ENCODE peak calls at places on chromosomes 1 and 21, in six cellular contexts. One of them, this sample, is unnamed.

GRCh38 chr1:160291248-160292220 is 6.6 kb upstream of the PEX19 start:
- DNase-seq in A549: peak; percentile 76
- DNase-seq in K562: peak; percentile 72
- DNase-seq in H1: no peak
- DNase-seq in GM12878: peak; percentile 45
- DNase-seq in SK-N-SH: peak; percentile 62
- DNase-seq in this sample: peak; percentile 65

GRCh38 chr1:119140177-119141019 is at the start of gene WARS2:
- DNase-seq in A549: peak; percentile 96
- DNase-seq in K562: peak; percentile 99
- DNase-seq in H1: peak; percentile 95
- DNase-seq in GM12878: peak; percentile 93
- DNase-seq in SK-N-SH: peak; percentile 86
- DNase-seq in this sample: peak; percentile 95

GRCh38 chr1:193417420-193417819 is 231.0 kb upstream of the B3GALT2 start:
- DNase-seq in A549: peak; percentile 11
- DNase-seq in K562: no peak
- DNase-seq in H1: no peak
- DNase-seq in GM12878: no peak
- DNase-seq in SK-N-SH: no peak
- DNase-seq in this sample: no peak

GRCh38 chr1:225813250-225813964 is 3.5 kb downstream of the EPHX1 start:
- DNase-seq in A549: peak; percentile 96
- DNase-seq in K562: peak; percentile 82
- DNase-seq in H1: no peak
- DNase-seq in GM12878: no peak
- DNase-seq in SK-N-SH: no peak
- DNase-seq in this sample: peak; percentile 100

GRCh38 chr1:225689882-225690459 is 37.0 kb upstream of the ENAH start:
- DNase-seq in A549: no peak
- DNase-seq in K562: no peak
- DNase-seq in H1: no peak
- DNase-seq in GM12878: no peak
- DNase-seq in SK-N-SH: no peak
- DNase-seq in this sample: no peak

GRCh38 chr1:116131866-116132605 is 20.8 kb downstream of the MAB21L3 start:
- DNase-seq in A549: no peak
- DNase-seq in K562: peak; percentile 62
- DNase-seq in H1: no peak
- DNase-seq in GM12878: no peak
- DNase-seq in SK-N-SH: no peak
- DNase-seq in this sample: no peak

GRCh38 chr1:228271701-228272251 is 63.9 kb downstream of the OBSCN start:
- DNase-seq in A549: no peak
- DNase-seq in K562: no peak
- DNase-seq in H1: no peak
- DNase-seq in GM12878: no peak
- DNase-seq in SK-N-SH: no peak
- DNase-seq in this sample: no peak

GRCh38 chr1:109762821-109763645 is 690 bp downstream of the EPS8L3 start:
- DNase-seq in A549: no peak
- DNase-seq in K562: peak; percentile 34
- DNase-seq in H1: no peak
- DNase-seq in GM12878: no peak
- DNase-seq in SK-N-SH: peak; percentile 25
- DNase-seq in this sample: no peak

GRCh38 chr1:241902376-241903067 is 54.5 kb downstream of the EXO1 start:
- DNase-seq in A549: no peak
- DNase-seq in K562: no peak
- DNase-seq in H1: no peak
- DNase-seq in GM12878: no peak
- DNase-seq in SK-N-SH: no peak
- DNase-seq in this sample: no peak

GRCh38 chr1:93288558-93288957 is 57.1 kb upstream of the DR1 start:
- DNase-seq in A549: no peak
- DNase-seq in K562: peak; percentile 8
- DNase-seq in H1: no peak
- DNase-seq in GM12878: no peak
- DNase-seq in SK-N-SH: no peak
- DNase-seq in this sample: peak; percentile 32

GRCh38 chr1:37723390-37724078 is 31.2 kb downstream of the CDCA8 start:
- DNase-seq in A549: no peak
- DNase-seq in K562: peak; percentile 37
- DNase-seq in H1: no peak
- DNase-seq in GM12878: no peak
- DNase-seq in SK-N-SH: no peak
- DNase-seq in this sample: peak; percentile 76

GRCh38 chr1:161166669-161167548 is 683 bp downstream of the PPOX start:
- DNase-seq in A549: no peak
- DNase-seq in K562: peak; percentile 74
- DNase-seq in H1: no peak
- DNase-seq in GM12878: no peak
- DNase-seq in SK-N-SH: peak; percentile 61
- DNase-seq in this sample: no peak

GRCh38 chr21:42639646-42640152 is 13.7 kb upstream of the PDE9A start:
- DNase-seq in A549: no peak
- DNase-seq in K562: no peak
- DNase-seq in H1: no peak
- DNase-seq in GM12878: no peak
- DNase-seq in SK-N-SH: no peak
- DNase-seq in this sample: no peak

GRCh38 chr1:197557302-197557701 is 218.0 kb downstream of the DENND1B start:
- DNase-seq in A549: peak; percentile 37
- DNase-seq in K562: no peak
- DNase-seq in H1: no peak
- DNase-seq in GM12878: no peak
- DNase-seq in SK-N-SH: no peak
- DNase-seq in this sample: peak; percentile 44

GRCh38 chr1:222970711-222971110 is 155.9 kb downstream of the DISP1 start:
- DNase-seq in A549: no peak
- DNase-seq in K562: no peak
- DNase-seq in H1: no peak
- DNase-seq in GM12878: no peak
- DNase-seq in SK-N-SH: no peak
- DNase-seq in this sample: no peak

GRCh38 chr1:222973561-222973960 is 158.7 kb downstream of the DISP1 start:
- DNase-seq in A549: no peak
- DNase-seq in K562: no peak
- DNase-seq in H1: no peak
- DNase-seq in GM12878: no peak
- DNase-seq in SK-N-SH: no peak
- DNase-seq in this sample: no peak

GRCh38 chr1:222975472-222976122 is 160.8 kb downstream of the DISP1 start:
- DNase-seq in A549: no peak
- DNase-seq in K562: no peak
- DNase-seq in H1: no peak
- DNase-seq in GM12878: no peak
- DNase-seq in SK-N-SH: no peak
- DNase-seq in this sample: no peak

GRCh38 chr1:222976453-222976852 is 161.6 kb downstream of the DISP1 start:
- DNase-seq in A549: no peak
- DNase-seq in K562: no peak
- DNase-seq in H1: no peak
- DNase-seq in GM12878: no peak
- DNase-seq in SK-N-SH: no peak
- DNase-seq in this sample: no peak

DNA sequence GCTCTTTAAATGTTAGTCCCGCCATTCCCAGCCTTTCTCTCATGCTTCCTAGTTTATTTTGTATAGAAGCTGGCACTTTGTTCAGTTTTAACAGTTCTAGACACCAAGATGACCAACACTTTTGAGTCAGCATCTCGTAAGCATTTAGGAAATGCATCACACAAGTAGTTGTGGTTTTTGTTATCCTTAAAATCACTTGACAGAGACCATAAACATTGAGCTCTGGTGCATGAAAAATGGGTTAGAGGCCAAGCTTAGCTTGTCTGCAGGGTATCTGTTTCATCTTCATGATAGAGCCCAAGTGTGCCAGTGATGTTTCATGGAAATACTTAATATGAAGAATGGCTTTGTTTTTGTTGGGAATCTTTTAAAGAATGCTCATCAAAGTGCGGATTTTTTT is 159.7 kb downstream of the DISP1 start:
- DNase-seq in A549: no peak
- DNase-seq in K562: no peak
- DNase-seq in H1: no peak
- DNase-seq in GM12878: no peak
- DNase-seq in SK-N-SH: no peak
- DNase-seq in this sample: no peak
- TF ChIP-seq EP300 in A549: no peak
- TF ChIP-seq EP300 in K562: no peak
- TF ChIP-seq EP300 in H1: no peak
- TF ChIP-seq EP300 in GM12878: no peak
- TF ChIP-seq EP300 in SK-N-SH: peak; percentile 80
- TF ChIP-seq EP300 in this sample: no peak

GRCh38 chr1:211372463-211372862 is 45.8 kb downstream of the TRAF5 start:
- DNase-seq in A549: no peak
- DNase-seq in K562: peak; percentile 83
- DNase-seq in H1: no peak
- DNase-seq in GM12878: no peak
- DNase-seq in SK-N-SH: no peak
- DNase-seq in this sample: no peak
- TF ChIP-seq USF2 in A549: no peak
- TF ChIP-seq USF2 in K562: no peak
- TF ChIP-seq USF2 in H1: no peak
- TF ChIP-seq USF2 in GM12878: no peak
- TF ChIP-seq USF2 in SK-N-SH: no peak
- TF ChIP-seq USF2 in this sample: no peak

DNA sequence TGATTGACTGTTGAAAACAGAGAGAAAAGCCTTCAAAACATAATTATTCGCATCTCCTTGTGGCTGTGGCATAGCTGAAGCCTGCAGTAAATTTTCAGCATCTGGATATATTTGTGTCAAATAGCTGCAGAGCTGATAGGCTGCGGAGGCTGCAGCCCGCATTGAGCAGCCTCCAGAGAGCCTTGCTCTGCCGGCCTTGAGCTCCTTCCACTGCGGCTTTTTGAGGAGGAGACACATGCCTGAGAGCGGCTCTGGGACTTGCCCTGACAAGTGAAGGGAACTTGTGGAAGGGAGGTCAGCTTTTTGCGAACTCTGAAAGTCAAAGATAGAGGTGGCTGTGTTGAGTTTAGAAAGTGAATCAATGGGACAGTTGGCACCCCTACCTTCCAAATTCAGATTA is 144.7 kb downstream of the RYR2 start:
- DNase-seq in A549: no peak
- DNase-seq in K562: no peak
- DNase-seq in H1: no peak
- DNase-seq in GM12878: no peak
- DNase-seq in SK-N-SH: no peak
- DNase-seq in this sample: no peak
- TF ChIP-seq EP300 in A549: no peak
- TF ChIP-seq EP300 in K562: no peak
- TF ChIP-seq EP300 in H1: no peak
- TF ChIP-seq EP300 in GM12878: no peak
- TF ChIP-seq EP300 in SK-N-SH: no peak
- TF ChIP-seq EP300 in this sample: no peak

DNA sequence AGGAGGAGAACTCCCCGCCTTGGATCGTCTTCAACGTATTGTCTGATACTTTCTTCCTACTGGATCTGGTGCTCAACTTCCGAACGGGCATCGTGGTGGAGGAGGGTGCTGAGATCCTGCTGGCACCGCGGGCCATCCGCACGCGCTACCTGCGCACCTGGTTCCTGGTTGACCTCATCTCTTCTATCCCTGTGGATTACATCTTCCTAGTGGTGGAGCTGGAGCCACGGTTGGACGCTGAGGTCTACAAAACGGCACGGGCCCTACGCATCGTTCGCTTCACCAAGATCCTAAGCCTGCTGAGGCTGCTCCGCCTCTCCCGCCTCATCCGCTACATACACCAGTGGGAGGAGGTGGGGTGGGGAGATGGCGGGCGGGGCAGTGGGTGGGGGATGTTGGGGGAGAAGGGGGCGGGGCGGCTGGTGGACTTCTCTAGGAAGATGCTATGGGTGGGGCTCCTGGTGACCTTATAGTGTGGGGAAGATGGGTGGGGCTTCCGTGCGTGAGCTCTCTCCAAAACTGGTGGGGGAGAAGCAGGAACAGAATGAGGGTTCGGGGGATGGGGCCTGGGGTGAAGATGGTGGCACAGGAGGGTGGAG is 5.3 kb downstream of the HCN3 start:
- DNase-seq in A549: no peak
- DNase-seq in K562: peak; percentile 75
- DNase-seq in H1: no peak
- DNase-seq in GM12878: no peak
- DNase-seq in SK-N-SH: no peak
- DNase-seq in this sample: no peak
- TF ChIP-seq USF2 in A549: no peak
- TF ChIP-seq USF2 in K562: no peak
- TF ChIP-seq USF2 in H1: no peak
- TF ChIP-seq USF2 in GM12878: no peak
- TF ChIP-seq USF2 in SK-N-SH: no peak
- TF ChIP-seq USF2 in this sample: no peak